ENCODE peak calls at places on chromosomes 4 and X, in six cellular contexts. A is hypothalamus, L is neuronal stem cell, S is AG08396, V is stomach, N is vagina. K is an unnamed sample.

GRCh38 chrX:264634-265455 is 16.3 kb upstream of the PLCXD1 start:
- DNase-seq in L (no peak), S (no peak), N (no peak), A (no peak), V (peak), K (no peak)

GRCh38 chrX:40543661-40544328 is 37.0 kb upstream of the ATP6AP2 start:
- DNase-seq in L (peak), V (no peak), N (no peak), A (no peak), S (peak), K (no peak)

GRCh38 chrX:81662381-81662780 is 460.5 kb downstream of the SH3BGRL start:
- DNase-seq in V (no peak), N (no peak), S (no peak), A (no peak), L (no peak), K (no peak)

GRCh38 chr4:7419961-7420660 is 14.6 kb downstream of the PSAPL1 start:
- DNase-seq in N (no peak), L (no peak), V (peak), S (no peak), A (no peak), K (peak)

GRCh38 chr4:25031077-25031606 is 396 bp upstream of the LGI2 start:
- DNase-seq in L (peak), N (no peak), S (peak), V (no peak), A (peak), K (no peak)

GRCh38 chr4:77037736-77038135 is 38.1 kb downstream of the CCNI start:
- DNase-seq in S (no peak), N (no peak), L (no peak), V (no peak), A (no peak), K (no peak)

GRCh38 chr4:156547439-156547838 is 424.2 kb downstream of the PDGFC start:
- DNase-seq in S (peak), N (no peak), L (no peak), V (no peak), A (no peak), K (no peak)

GRCh38 chrX:151983186-151983585 is 8.7 kb upstream of the GABRE start:
- DNase-seq in A (no peak), V (no peak), S (no peak), L (no peak), N (no peak), K (no peak)

GRCh38 chrX:16418650-16419049 is 231.3 kb upstream of the S100G start:
- DNase-seq in N (no peak), V (no peak), L (no peak), S (no peak), A (no peak), K (no peak)

GRCh38 chrX:69297521-69297920 is 132.3 kb upstream of the PJA1 start:
- DNase-seq in V (no peak), A (no peak), S (no peak), L (no peak), N (no peak), K (no peak)

GRCh38 chr4:101200561-101200960 is 146.8 kb downstream of the PPP3CA start:
- DNase-seq in S (peak), L (no peak), A (no peak), N (no peak), V (no peak), K (no peak)

GRCh38 chr4:1337376-1337831 is 9.6 kb upstream of the UVSSA start:
- DNase-seq in N (no peak), S (peak), L (no peak), A (no peak), V (peak), K (no peak)

GRCh38 chr4:91963489-91963888 is 340.3 kb upstream of the GRID2 start:
- DNase-seq in N (no peak), A (no peak), V (no peak), L (no peak), S (peak), K (no peak)

GRCh38 chr4:82899339-82899738 is 1.2 kb upstream of the THAP9 start:
- DNase-seq in A (no peak), V (no peak), N (no peak), S (no peak), L (no peak), K (no peak)

GRCh38 chr4:108425988-108426387 is 194.4 kb upstream of the RPL34 start:
- DNase-seq in V (no peak), L (no peak), A (no peak), N (no peak), S (peak), K (no peak)

GRCh38 chr4:15667006-15667405 is 11.8 kb upstream of the FBXL5 start:
- DNase-seq in L (no peak), N (no peak), S (no peak), V (no peak), A (no peak), K (no peak)

GRCh38 chr4:47145630-47146029 is 114.3 kb downstream of the GABRB1 start:
- DNase-seq in A (no peak), N (no peak), S (peak), V (no peak), L (no peak), K (no peak)

GRCh38 chr4:88573995-88574394 is 18.3 kb upstream of the HERC3 start:
- DNase-seq in A (no peak), L (no peak), S (no peak), N (no peak), V (no peak), K (no peak)

GRCh38 chr4:183936047-183936446 is 30.9 kb downstream of the STOX2 start:
- DNase-seq in V (no peak), N (no peak), A (no peak), L (no peak), S (no peak), K (no peak)

GRCh38 chr4:38189445-38189844 is 229.2 kb downstream of the PTTG2 start:
- DNase-seq in A (no peak), V (no peak), N (no peak), S (peak), L (no peak), K (no peak)

GRCh38 chrX:103520391-103520790 is 1.1 kb upstream of the RAB40A start:
- DNase-seq in V (no peak), S (peak), L (no peak), A (no peak), N (no peak), K (no peak)

GRCh38 chrX:129193357-129193756 is 329.9 kb downstream of the SMARCA1 start:
- DNase-seq in V (no peak), L (no peak), N (no peak), A (no peak), S (no peak), K (no peak)

GRCh38 chrX:154097003-154097596 is 417 bp downstream of the MECP2 start:
- DNase-seq in L (peak), A (peak), N (no peak), S (peak), V (peak), K (peak)

GRCh38 chr4:24226018-24226417 is 336.2 kb upstream of the PPARGC1A start:
- DNase-seq in A (no peak), L (no peak), S (no peak), V (no peak), N (no peak), K (no peak)

GRCh38 chrX:136619889-136620505 is 28.0 kb upstream of the CD40LG start:
- DNase-seq in V (no peak), L (no peak), N (no peak), A (no peak), S (no peak), K (no peak)

K was measured in natural killer cell.